ENCODE peak calls at places on chromosomes 16 and 17, in four cellular contexts. C, I, A and O are unnamed samples.

GRCh38 chr17:66952681-66953638 is 11.5 kb upstream of the CACNG4 start:
- DNase-seq in C (no peak), I (no peak), A (no peak), O (no peak)

GRCh38 chr16:56048425-56049100 is 142.7 kb upstream of the GNAO1 start:
- DNase-seq in C (no peak), I (no peak), A (no peak), O (no peak)

GRCh38 chr17:28907709-28908475 is 5.0 kb upstream of the DHRS13 start:
- DNase-seq in C (no peak), I (no peak), A (no peak), O (no peak)

GRCh38 chr16:68707341-68708152 is 29.5 kb upstream of the CDH1 start:
- DNase-seq in C (no peak), I (no peak), A (peak), O (no peak)

GRCh38 chr16:46730801-46731690 is 17.1 kb downstream of the MYLK3 start:
- DNase-seq in C (no peak), I (no peak), A (no peak), O (no peak)

GRCh38 chr16:67883146-67883871 is 1.4 kb upstream of the NRN1L start:
- DNase-seq in C (no peak), I (no peak), A (no peak), O (no peak)

GRCh38 chr17:21019976-21020575 is 22.7 kb downstream of the USP22 start:
- DNase-seq in C (no peak), I (no peak), A (no peak), O (no peak)

GRCh38 chr17:65696739-65697394 is 135.4 kb upstream of the AXIN2 start:
- DNase-seq in C (no peak), I (no peak), A (no peak), O (no peak)

GRCh38 chr16:66427871-66428681 is 981 bp downstream of the BEAN1 start:
- DNase-seq in C (no peak), I (no peak), A (peak), O (no peak)

GRCh38 chr17:66676421-66676820 is 158.5 kb upstream of the CACNG5 start:
- DNase-seq in C (no peak), I (no peak), A (no peak), O (no peak)

GRCh38 chr16:27080870-27081269 is 14.1 kb downstream of the C16orf82 start:
- DNase-seq in C (no peak), I (no peak), A (no peak), O (no peak)

GRCh38 chr16:12236491-12237030 is 260.0 kb downstream of the SNX29 start:
- DNase-seq in C (no peak), I (no peak), A (no peak), O (no peak)

GRCh38 chr16:35753559-35754390 is 2294.4 kb downstream of the TP53TG3F start:
- DNase-seq in C (no peak), I (no peak), A (no peak), O (no peak)